ENCODE peak calls at places on chromosome 17, in five cellular contexts. A is stimulated activated CD4-positive, alpha-beta T cell treated with anti-CD3 and anti-CD28 coated beads, TNF-alpha, amount 100 ng/mL, for 4 hours; I is AG09309; O is transverse colon; K is C1 segment of cervical spinal cord. E is an unnamed sample.

GRCh38 chr17:50833396-50834125 is 1.8 kb upstream of the WFIKKN2 start:
- DNase-seq in A (no peak), I (no peak), O (no peak), K (no peak), E (no peak)

GRCh38 chr17:77400445-77400870 is 259.7 kb downstream of the SEC14L1 start:
- DNase-seq in A (peak), I (no peak), O (no peak), K (no peak), E (no peak)

GRCh38 chr17:41655611-41656111 is 31.3 kb upstream of the KRT17 start:
- DNase-seq in A (no peak), I (no peak), O (peak), K (no peak), E (no peak)

GRCh38 chr17:41382396-41382795 is 290 bp upstream of the KRT34 start:
- DNase-seq in A (no peak), I (peak), O (no peak), K (no peak), E (no peak)

GRCh38 chr17:20852541-20853370 is 190.1 kb downstream of the USP22 start:
- DNase-seq in A (no peak), I (no peak), O (peak), K (peak), E (no peak)

GRCh38 chr17:45339646-45340605 is 23.1 kb upstream of the MAP3K14 start:
- DNase-seq in A (no peak), I (no peak), O (no peak), K (no peak), E (no peak)

GRCh38 chr17:78127888-78128615 is 503 bp downstream of the TMC6 start:
- DNase-seq in A (no peak), I (no peak), O (peak), K (no peak), E (no peak)

GRCh38 chr17:70936724-70937123 is 767.4 kb downstream of the KCNJ2 start:
- DNase-seq in A (no peak), I (no peak), O (no peak), K (no peak), E (no peak)

GRCh38 chr17:30236807-30237206 is 1.3 kb upstream of the SLC6A4 start:
- DNase-seq in A (no peak), I (no peak), O (peak), K (no peak), E (no peak)

GRCh38 chr17:27870345-27870744 is 22.8 kb downstream of the LYRM9 start:
- DNase-seq in A (no peak), I (no peak), O (no peak), K (no peak), E (no peak)

GRCh38 chr17:70181866-70182265 is 12.5 kb downstream of the KCNJ2 start:
- DNase-seq in A (no peak), I (no peak), O (no peak), K (no peak), E (no peak)

GRCh38 chr17:75131278-75132017 is at the start of gene NT5C:
- DNase-seq in A (peak), I (no peak), O (peak), K (peak), E (peak)

GRCh38 chr17:38881600-38882191 is 11.8 kb downstream of the LASP1 start:
- DNase-seq in A (no peak), I (no peak), O (peak), K (no peak), E (no peak)

GRCh38 chr17:62687997-62688396 is 60.5 kb downstream of the MRC2 start:
- DNase-seq in A (no peak), I (no peak), O (no peak), K (no peak), E (no peak)

GRCh38 chr17:8918811-8919210 is 46.7 kb downstream of the PIK3R5 start:
- DNase-seq in A (no peak), I (no peak), O (no peak), K (no peak), E (no peak)

GRCh38 chr17:73348824-73349095 is 37.0 kb upstream of the CDC42EP4 start:
- DNase-seq in A (no peak), I (no peak), O (no peak), K (no peak), E (no peak)

GRCh38 chr17:16981928-16982327 is 10.0 kb upstream of the TNFRSF13B start:
- DNase-seq in A (no peak), I (no peak), O (no peak), K (no peak), E (no peak)

GRCh38 chr17:68196394-68197090 is 51.3 kb upstream of the AMZ2 start:
- DNase-seq in A (no peak), I (no peak), O (no peak), K (peak), E (no peak)

GRCh38 chr17:81409190-81409935 is 14.1 kb downstream of the BAHCC1 start:
- DNase-seq in A (no peak), I (no peak), O (no peak), K (no peak), E (no peak)

GRCh38 chr17:4559851-4560820 is at the start of gene GGT6:
- DNase-seq in A (no peak), I (no peak), O (peak), K (no peak), E (no peak)

GRCh38 chr17:45338996-45339535 is 22.2 kb upstream of the MAP3K14 start:
- DNase-seq in A (no peak), I (no peak), O (no peak), K (no peak), E (no peak)

GRCh38 chr17:38667099-38667786 is 7.5 kb downstream of the EPOP start:
- DNase-seq in A (no peak), I (peak), O (peak), K (peak), E (peak)

GRCh38 chr17:48994548-48995331 is 2.4 kb upstream of the IGF2BP1 start:
- DNase-seq in A (no peak), I (no peak), O (no peak), K (no peak), E (no peak)

GRCh38 chr17:81391964-81392908 is 3.0 kb upstream of the BAHCC1 start:
- DNase-seq in A (no peak), I (no peak), O (peak), K (peak), E (no peak)

GRCh38 chr17:42129109-42129837 is 6.7 kb downstream of the HSPB9 start:
- DNase-seq in A (no peak), I (no peak), O (no peak), K (no peak), E (no peak)

GRCh38 chr17:78356163-78356713 is 3.6 kb downstream of the SOCS3 start:
- DNase-seq in A (peak), I (no peak), O (peak), K (no peak), E (peak)

GRCh38 chr17:5203908-5204294 is 12.2 kb upstream of the ZNF594 start:
- DNase-seq in A (no peak), I (peak), O (no peak), K (no peak), E (no peak)

GRCh38 chr17:27424516-27424915 is 31.7 kb upstream of the KSR1 start:
- DNase-seq in A (no peak), I (no peak), O (no peak), K (no peak), E (no peak)

GRCh38 chr17:61495161-61495857 is 43.1 kb downstream of the TBX4 start:
- DNase-seq in A (no peak), I (peak), O (no peak), K (no peak), E (no peak)

GRCh38 chr17:38732376-38733314 is 2.5 kb downstream of the CISD3 start:
- DNase-seq in A (no peak), I (no peak), O (peak), K (no peak), E (no peak)

GRCh38 chr17:48215583-48216139 is 108.1 kb downstream of the SNX11 start:
- DNase-seq in A (no peak), I (no peak), O (peak), K (no peak), E (no peak)

GRCh38 chr17:13806023-13806553 is 204.4 kb upstream of the HS3ST3A1 start:
- DNase-seq in A (no peak), I (no peak), O (no peak), K (no peak), E (no peak)

GRCh38 chr17:59812139-59812538 is 80.6 kb downstream of the TUBD1 start:
- DNase-seq in A (no peak), I (no peak), O (no peak), K (no peak), E (no peak)

GRCh38 chr17:2949469-2950044 is 113.8 kb downstream of the OR1D5 start:
- DNase-seq in A (no peak), I (no peak), O (peak), K (no peak), E (no peak)